ENCODE peak calls at places on chromosomes 4 and X, in four cellular contexts. F is tibial artery, J is RWPE2, V is fibroblast of lung. D is an unnamed sample.

GRCh38 chrX:42028113-42028512 is 104.8 kb upstream of the CASK start:
- DNase-seq in F (no peak), J (no peak), V (no peak), D (no peak)

GRCh38 chrX:143757375-143757774 is 36.8 kb upstream of the SPANXN2 start:
- DNase-seq in F (no peak), J (no peak), V (no peak), D (no peak)

GRCh38 chr4:76200771-76201224 is 12.8 kb downstream of the SCARB2 start:
- DNase-seq in F (no peak), J (no peak), V (no peak), D (no peak)

GRCh38 chrX:76427560-76428242 is at the start of gene MAGEE1:
- DNase-seq in F (peak), J (peak), V (peak), D (no peak)

GRCh38 chrX:23699636-23700194 is 32.4 kb downstream of the PRDX4 start:
- DNase-seq in F (no peak), J (no peak), V (peak), D (no peak)

GRCh38 chr4:7816771-7817170 is 122.9 kb downstream of the AFAP1 start:
- DNase-seq in F (no peak), J (no peak), V (no peak), D (no peak)

GRCh38 chrX:928606-929005 is 283.8 kb downstream of the CRLF2 start:
- DNase-seq in F (peak), J (no peak), V (no peak), D (no peak)

GRCh38 chr4:142815834-142816233 is 30.3 kb downstream of the INPP4B start:
- DNase-seq in F (no peak), J (no peak), V (peak), D (no peak)

GRCh38 chrX:40168183-40169015 is 70.6 kb upstream of the BCOR start:
- DNase-seq in F (no peak), J (no peak), V (no peak), D (no peak)

GRCh38 chr4:73573794-73574528 is 46.3 kb downstream of the RASSF6 start:
- DNase-seq in F (no peak), J (peak), V (peak), D (peak)

GRCh38 chr4:106201373-106201772 is 114.6 kb downstream of the TBCK start:
- DNase-seq in F (no peak), J (no peak), V (peak), D (no peak)

GRCh38 chrX:499870-500364 is 113.2 kb upstream of the PPP2R3B start:
- DNase-seq in F (no peak), J (no peak), V (no peak), D (no peak)

GRCh38 chr4:124940387-124940786 is 227.9 kb upstream of the ANKRD50 start:
- DNase-seq in F (no peak), J (no peak), V (peak), D (peak)

GRCh38 chr4:23934915-23935314 is 45.1 kb upstream of the PPARGC1A start:
- DNase-seq in F (peak), J (no peak), V (peak), D (peak)

GRCh38 chr4:33625762-33626161 is 2618.6 kb downstream of the ARAP2 start:
- DNase-seq in F (no peak), J (no peak), V (no peak), D (no peak)

GRCh38 chr4:139453041-139453370 is 915 bp upstream of the RAB33B start:
- DNase-seq in F (no peak), J (no peak), V (peak), D (no peak)

GRCh38 chr4:67198757-67199156 is 346.5 kb downstream of the CENPC start:
- DNase-seq in F (no peak), J (no peak), V (peak), D (no peak)

GRCh38 chr4:81595798-81596610 is 124.3 kb upstream of the RASGEF1B start:
- DNase-seq in F (no peak), J (no peak), V (no peak), D (no peak)

GRCh38 chr4:103075894-103076776 is at the start of gene SLC9B2:
- DNase-seq in F (peak), J (peak), V (peak), D (no peak)

GRCh38 chr4:30856795-30857564 is 136.8 kb downstream of the PCDH7 start:
- DNase-seq in F (no peak), J (no peak), V (no peak), D (no peak)

GRCh38 chr4:169115897-169116254 is 105.8 kb upstream of the CBR4 start:
- DNase-seq in F (no peak), J (peak), V (peak), D (peak)

GRCh38 chr4:14667624-14668295 is 334.5 kb upstream of the CPEB2 start:
- DNase-seq in F (no peak), J (no peak), V (peak), D (no peak)

GRCh38 chrX:49166914-49167739 is 4.6 kb downstream of the MAGIX start:
- DNase-seq in F (peak), J (no peak), V (peak), D (no peak)

GRCh38 chr4:156298230-156298629 is 344.6 kb upstream of the CTSO start:
- DNase-seq in F (no peak), J (no peak), V (peak), D (peak)

GRCh38 chrX:46913710-46914109 is 1.5 kb downstream of the JADE3 start:
- DNase-seq in F (no peak), J (no peak), V (peak), D (no peak)

GRCh38 chr4:10456270-10457254 is 664 bp downstream of the ZNF518B start:
- DNase-seq in F (peak), J (no peak), V (peak), D (no peak)

DNA sequence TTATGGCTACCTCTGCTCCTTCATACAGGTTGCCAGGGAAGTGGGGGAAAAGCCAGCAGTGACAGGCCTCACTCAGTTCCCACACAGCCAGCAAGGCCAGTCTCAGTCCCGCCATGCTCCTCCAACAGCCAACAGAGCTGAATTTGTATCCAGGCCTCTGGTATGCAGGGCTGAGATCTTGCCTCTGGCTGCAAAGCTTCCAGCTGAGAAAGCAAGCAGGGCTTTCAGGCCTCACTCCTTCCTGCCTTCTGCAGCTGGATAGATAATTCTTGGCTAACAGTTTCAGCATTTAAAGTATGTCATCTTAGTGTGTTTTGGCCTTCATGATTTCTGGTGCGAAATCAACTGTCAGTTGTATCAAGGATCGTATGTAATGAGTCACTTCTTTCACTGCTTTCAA is 103.6 kb downstream of the GNL3L start:
- DNase-seq in F (no peak), J (no peak), V (peak), D (peak)
- H3K4me3 ChIP-seq in F (no peak), J (no peak), V (no peak), D (no peak)

GRCh38 chr4:158861281-158861680 is 92.5 kb downstream of the FNIP2 start:
- DNase-seq in F (no peak), J (no peak), V (no peak), D (no peak)

GRCh38 chr4:158859661-158860060 is 90.8 kb downstream of the FNIP2 start:
- DNase-seq in F (no peak), J (no peak), V (peak), D (no peak)

GRCh38 chr4:158863296-158863695 is 94.5 kb downstream of the FNIP2 start:
- DNase-seq in F (no peak), J (no peak), V (no peak), D (no peak)

GRCh38 chr4:158860856-158861255 is 92.0 kb downstream of the FNIP2 start:
- DNase-seq in F (no peak), J (no peak), V (no peak), D (no peak)

GRCh38 chr4:158861766-158862165 is 92.9 kb downstream of the FNIP2 start:
- DNase-seq in F (no peak), J (no peak), V (no peak), D (no peak)
- TF ChIP-seq CTCF in F (no peak), J (no peak), V (no peak), D (no peak)

DNA sequence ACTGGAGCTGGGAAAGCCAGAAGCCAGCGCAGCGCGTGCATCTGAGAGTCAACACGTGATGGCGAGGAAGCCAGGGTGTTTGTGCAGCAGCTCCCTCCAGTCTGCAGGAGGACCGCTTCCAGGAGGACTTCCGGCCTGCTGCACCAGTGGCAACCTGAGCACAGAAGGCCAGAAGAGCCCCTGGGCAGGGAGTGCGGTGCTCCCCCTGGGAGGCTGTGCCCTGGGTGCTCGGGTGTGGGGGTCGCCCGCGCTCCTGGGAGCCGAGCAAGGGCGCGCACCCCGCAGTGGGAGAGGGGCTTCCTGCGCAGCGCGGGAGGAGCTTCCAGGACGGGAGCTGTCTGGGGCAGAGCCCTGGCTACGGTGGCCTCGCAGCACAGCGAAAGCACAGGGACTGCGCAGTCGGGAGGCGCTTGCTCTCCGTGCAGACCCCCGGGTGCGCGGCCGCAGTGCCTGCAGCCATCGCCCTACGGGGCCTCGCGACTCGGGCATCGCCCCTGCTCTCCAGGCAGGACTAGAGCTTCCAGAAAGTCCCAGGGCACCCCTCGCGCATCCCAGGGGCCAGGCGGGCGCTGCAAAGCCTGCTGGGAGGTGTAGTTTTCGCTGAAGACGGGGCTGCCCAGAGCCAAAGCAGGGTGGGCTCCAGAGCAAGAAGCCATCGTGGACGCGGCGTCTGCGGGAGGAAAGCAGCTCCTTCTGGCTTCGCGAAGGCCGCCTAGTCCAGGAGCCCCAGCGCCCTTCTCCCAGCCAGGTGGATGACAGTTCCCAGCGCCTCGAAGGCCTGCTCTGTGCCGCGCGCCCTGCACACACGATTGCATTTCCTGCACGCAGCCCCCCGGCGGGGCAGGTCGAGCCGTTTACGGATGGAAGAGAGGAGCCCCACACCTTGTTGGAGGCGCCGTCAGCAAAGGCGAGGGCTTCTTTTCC is 24.1 kb upstream of the WFS1 start:
- DNase-seq in F (no peak), J (no peak), V (peak), D (no peak)
- H3K4me3 ChIP-seq in F (no peak), J (no peak), V (no peak), D (peak)

DNA sequence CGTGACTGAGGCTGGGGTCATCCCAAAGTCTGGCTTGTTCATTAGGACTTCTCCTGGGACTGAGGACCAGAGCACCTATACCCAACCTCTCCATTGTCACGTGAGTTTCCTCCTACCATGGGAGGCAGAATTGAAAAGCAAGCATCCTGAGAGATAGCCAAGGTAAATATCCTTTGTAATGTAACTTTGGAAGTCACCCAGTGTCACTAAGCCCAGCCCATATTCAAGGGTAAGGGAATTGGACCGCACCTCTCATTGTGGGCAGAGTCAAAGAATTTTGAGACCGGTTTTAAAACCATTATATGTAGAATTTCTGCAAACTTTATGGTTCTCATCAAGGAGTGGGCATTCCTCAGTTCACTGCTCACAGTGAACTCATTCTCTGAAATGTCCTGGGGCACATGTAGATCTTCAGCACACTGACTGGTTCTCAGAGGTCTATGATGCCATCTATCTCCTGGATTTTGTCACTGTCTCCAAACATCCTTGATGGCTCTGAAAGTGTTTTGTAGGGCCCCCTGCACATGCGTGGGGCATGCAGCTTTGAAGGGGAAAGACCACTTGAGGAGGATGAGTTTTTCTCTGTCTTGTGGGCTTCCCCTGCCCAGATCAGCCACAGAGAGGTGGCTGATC is 35.3 kb upstream of the CHRNA9 start:
- DNase-seq in F (no peak), J (no peak), V (no peak), D (no peak)
- TF ChIP-seq CTCF in F (no peak), J (peak), V (no peak), D (no peak)

DNA sequence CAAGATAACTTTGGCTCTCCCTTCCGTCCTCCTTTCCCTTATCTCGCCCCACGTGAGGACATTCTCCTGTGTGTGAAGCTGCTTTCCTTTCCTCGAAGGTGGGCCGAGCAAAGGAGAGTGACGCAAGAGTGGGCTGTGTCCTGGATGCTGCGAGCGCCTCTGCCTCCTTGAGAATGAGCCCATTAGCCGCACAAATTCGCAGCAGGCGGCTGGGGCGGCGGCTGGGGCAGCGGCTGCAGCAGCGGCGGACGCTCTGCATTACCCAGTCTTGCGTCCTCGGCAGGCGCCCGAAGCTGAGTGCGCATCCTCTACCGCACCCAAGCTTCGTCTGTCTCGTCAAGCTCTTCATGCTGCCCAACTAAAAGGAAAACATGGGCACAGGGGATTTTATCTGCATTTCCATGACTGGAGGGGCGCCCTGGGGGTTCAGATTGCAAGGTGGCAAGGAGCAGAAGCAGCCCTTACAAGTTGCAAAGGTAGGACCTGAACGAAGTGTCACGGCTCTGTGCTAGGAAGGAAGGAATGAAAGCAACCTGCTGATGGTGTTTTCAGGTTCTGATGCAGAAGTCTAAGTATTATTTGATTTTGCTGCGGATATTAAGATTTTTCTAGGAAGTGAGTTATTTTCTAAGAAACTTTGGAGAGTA is at the start of gene SYNPO2:
- DNase-seq in F (peak), J (peak), V (peak), D (no peak)
- H3K4me3 ChIP-seq in F (peak), J (peak), V (peak), D (peak)

DNA sequence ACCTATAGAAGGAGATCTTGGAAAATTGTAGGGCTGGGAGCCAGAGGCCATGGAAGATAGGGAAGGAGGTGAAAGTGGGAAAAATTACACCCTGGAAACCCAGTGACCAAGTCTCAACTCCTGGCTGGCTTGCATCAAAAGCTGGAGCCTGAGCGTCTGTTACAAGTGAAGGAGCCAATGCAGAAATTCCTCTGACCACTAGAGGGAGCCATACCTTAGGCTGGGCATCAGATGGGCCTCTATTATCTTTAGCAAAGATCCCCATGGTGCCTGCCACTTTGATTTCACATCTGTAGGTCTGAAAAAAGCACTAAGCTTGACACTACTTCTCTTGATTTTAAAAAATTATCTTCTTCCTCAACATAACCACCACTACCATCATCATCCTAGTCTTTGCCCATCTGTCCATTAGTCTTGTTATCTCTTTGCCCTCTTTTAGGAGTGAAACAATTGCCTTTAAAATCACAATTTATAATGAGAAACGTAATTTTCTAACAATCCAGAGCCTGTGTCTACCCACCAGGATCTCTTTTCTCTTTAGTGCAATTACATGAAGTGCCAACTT is 62.9 kb downstream of the ANAPC4 start:
- DNase-seq in F (peak), J (no peak), V (peak), D (peak)
- TF ChIP-seq CTCF in F (peak), J (peak), V (peak), D (peak)